ENCODE peak calls at places on chromosomes 11 and 22, in four cellular contexts. M is MV-4-11; L is activated T-cell treated with anti-CD3 and anti-CD28 coated beads, Interleukin-2, amount 50 U/mL, for 48 hours; B is HCT116. D is an unnamed sample.

GRCh38 chr22:50699754-50700386 is 27.2 kb downstream of the SHANK3 start:
- DNase-seq in M (no peak), B (no peak), L (no peak), D (no peak)

GRCh38 chr22:30923168-30923900 is 45.2 kb downstream of the MORC2 start:
- DNase-seq in L (no peak), M (no peak), B (no peak), D (no peak)

GRCh38 chr11:63871962-63872832 is 33.3 kb downstream of the MARK2 start:
- DNase-seq in B (peak; percentile 60), M (peak; percentile 100), L (peak; percentile 57), D (peak; percentile 18)

GRCh38 chr11:33682446-33682845 is 18.2 kb downstream of the C11orf91 start:
- DNase-seq in L (peak; percentile 4), M (no peak), B (no peak), D (peak; percentile 11)

GRCh38 chr11:45930031-45930794 is 7.8 kb downstream of the LARGE2 start:
- DNase-seq in L (peak; percentile 47), M (peak; percentile 59), B (no peak), D (peak; percentile 92)

GRCh38 chr11:2716376-2717095 is 16.7 kb upstream of the KCNQ1OT1 start:
- DNase-seq in L (no peak), M (no peak), B (no peak), D (no peak)

GRCh38 chr11:86702387-86702983 is 30.1 kb upstream of the ME3 start:
- DNase-seq in L (no peak), B (no peak), M (no peak), D (no peak)

GRCh38 chr11:87038235-87038960 is 664 bp downstream of the TMEM135 start:
- DNase-seq in L (no peak), B (no peak), M (no peak), D (peak; percentile 11)

GRCh38 chr11:85137597-85137996 is 489.5 kb downstream of the DLG2 start:
- DNase-seq in B (no peak), M (no peak), L (no peak), D (peak; percentile 11)

GRCh38 chr11:70783356-70783755 is 385.0 kb downstream of the CTTN start:
- DNase-seq in M (no peak), L (no peak), B (no peak), D (no peak)

GRCh38 chr11:72524711-72525110 is 90.4 kb upstream of the CLPB start:
- DNase-seq in L (no peak), M (no peak), B (no peak), D (no peak)

GRCh38 chr11:116707746-116708145 is 65.0 kb downstream of the BUD13 start:
- DNase-seq in L (no peak), B (no peak), M (no peak), D (no peak)

GRCh38 chr11:7286178-7286577 is 34.5 kb downstream of the SYT9 start:
- DNase-seq in B (no peak), L (no peak), M (no peak), D (no peak)

GRCh38 chr11:61021661-61022212 is 50.3 kb downstream of the CD6 start:
- DNase-seq in B (no peak), M (no peak), L (peak; percentile 89), D (no peak)

GRCh38 chr11:11899401-11899800 is 57.6 kb downstream of the USP47 start:
- DNase-seq in M (no peak), L (no peak), B (no peak), D (no peak)

GRCh38 chr11:1751521-1751921 is 1.1 kb upstream of the IFITM10 start:
- DNase-seq in M (no peak), B (no peak), L (no peak), D (no peak)

GRCh38 chr11:118194835-118195627 is 18.6 kb upstream of the SCN2B start:
- DNase-seq in M (no peak), L (no peak), B (no peak), D (peak; percentile 33)

GRCh38 chr11:130847517-130847916 is 68.8 kb downstream of the SNX19 start:
- DNase-seq in L (no peak), B (peak; percentile 46), M (no peak), D (no peak)

GRCh38 chr11:67055812-67056211 is 835 bp upstream of the RHOD start:
- DNase-seq in B (no peak), M (no peak), L (no peak), D (no peak)

GRCh38 chr11:46914363-46914762 is 4.0 kb downstream of the LRP4 start:
- DNase-seq in L (no peak), M (no peak), B (no peak), D (no peak)

GRCh38 chr22:28297504-28297903 is 378.4 kb upstream of the PITPNB start:
- DNase-seq in M (peak; percentile 78), L (no peak), B (no peak), D (no peak)

GRCh38 chr11:26993965-26994446 is at the start of gene FIBIN:
- DNase-seq in M (no peak), B (no peak), L (no peak), D (no peak)

GRCh38 chr11:33980896-33981295 is 70.6 kb upstream of the CAPRIN1 start:
- DNase-seq in M (peak; percentile 32), L (no peak), B (no peak), D (peak; percentile 94)

GRCh38 chr11:1302461-1303073 is 6.9 kb downstream of the TOLLIP start:
- DNase-seq in B (no peak), M (no peak), L (no peak), D (no peak)

GRCh38 chr11:131893103-131893502 is 522.7 kb downstream of the NTM start:
- DNase-seq in M (no peak), B (no peak), L (no peak), D (no peak)

GRCh38 chr22:30262917-30263741 is 3.5 kb downstream of the OSM start:
- DNase-seq in B (no peak), M (peak; percentile 82), L (peak; percentile 90), D (peak; percentile 66)

GRCh38 chr11:110071197-110071596 is 22.0 kb upstream of the ZC3H12C start:
- DNase-seq in M (no peak), B (no peak), L (no peak), D (no peak)

GRCh38 chr11:3087821-3088800 is 30.9 kb upstream of the CARS1 start:
- DNase-seq in M (no peak), L (no peak), B (no peak), D (no peak)

GRCh38 chr22:26354707-26355106 is 74.4 kb upstream of the ASPHD2 start:
- DNase-seq in L (no peak), B (no peak), M (no peak), D (no peak)

GRCh38 chr11:808427-809286 is 1.1 kb upstream of the RPLP2 start:
- DNase-seq in B (no peak), M (no peak), L (peak; percentile 66), D (no peak)

GRCh38 chr22:48405741-48406140 is 1421.9 kb downstream of the BRD1 start:
- DNase-seq in B (no peak), L (no peak), M (no peak), D (no peak)

GRCh38 chr11:72974487-72975205 is 160.4 kb downstream of the ATG16L2 start:
- DNase-seq in M (no peak), L (no peak), B (no peak), D (no peak)

D was measured in NCI-H345.